ENCODE peak calls at places on chromosomes 12 and 14, in six cellular contexts. A is HepG2, H is A549, B is K562, O is GM12878, T is upper lobe of left lung. C is an unnamed sample.

GRCh38 chr14:90815567-90815816 is 738 bp downstream of the TTC7B start:
- ATAC-seq in T (no peak), A (no peak), B (peak), H (no peak), O (no peak), C (no peak)

GRCh38 chr14:78142994-78143393 is 27.2 kb upstream of the NRXN3 start:
- ATAC-seq in B (no peak), A (no peak), T (no peak), O (no peak), H (peak), C (no peak)

GRCh38 chr12:55816876-55817351 is 610 bp downstream of the SARNP start:
- ATAC-seq in T (no peak), O (no peak), B (peak), H (peak), A (peak), C (no peak)

GRCh38 chr12:103556890-103557667 is 30.0 kb upstream of the STAB2 start:
- ATAC-seq in B (no peak), T (no peak), O (no peak), A (no peak), H (no peak), C (peak)

GRCh38 chr12:3869448-3869847 is 3.8 kb downstream of the PARP11 start:
- ATAC-seq in H (no peak), O (no peak), T (no peak), A (no peak), B (no peak), C (no peak)

GRCh38 chr14:64637735-64638473 is 66.3 kb upstream of the PLEKHG3 start:
- ATAC-seq in O (no peak), T (no peak), H (no peak), B (no peak), A (no peak), C (no peak)

GRCh38 chr14:90406384-90406798 is 9.6 kb downstream of the CALM1 start:
- ATAC-seq in O (peak), H (no peak), A (peak), T (no peak), B (peak), C (no peak)

GRCh38 chr14:23351681-23352505 is 794 bp downstream of the SLC22A17 start:
- ATAC-seq in T (no peak), A (peak), B (peak), O (no peak), H (peak), C (peak)

GRCh38 chr12:6833189-6833890 is 5.1 kb downstream of the P3H3 start:
- ATAC-seq in T (no peak), H (no peak), B (no peak), A (no peak), O (no peak), C (no peak)

GRCh38 chr12:123089631-123090353 is 61.1 kb downstream of the PITPNM2 start:
- ATAC-seq in O (no peak), A (peak), B (peak), T (no peak), H (peak), C (no peak)

GRCh38 chr14:105376521-105377440 is 21.6 kb upstream of the TEX22 start:
- ATAC-seq in A (peak), O (no peak), T (peak), B (peak), H (peak), C (no peak)

GRCh38 chr14:55191881-55192616 is 664 bp upstream of the DLGAP5 start:
- ATAC-seq in B (peak), A (peak), O (peak), T (no peak), H (peak), C (peak)

DNA sequence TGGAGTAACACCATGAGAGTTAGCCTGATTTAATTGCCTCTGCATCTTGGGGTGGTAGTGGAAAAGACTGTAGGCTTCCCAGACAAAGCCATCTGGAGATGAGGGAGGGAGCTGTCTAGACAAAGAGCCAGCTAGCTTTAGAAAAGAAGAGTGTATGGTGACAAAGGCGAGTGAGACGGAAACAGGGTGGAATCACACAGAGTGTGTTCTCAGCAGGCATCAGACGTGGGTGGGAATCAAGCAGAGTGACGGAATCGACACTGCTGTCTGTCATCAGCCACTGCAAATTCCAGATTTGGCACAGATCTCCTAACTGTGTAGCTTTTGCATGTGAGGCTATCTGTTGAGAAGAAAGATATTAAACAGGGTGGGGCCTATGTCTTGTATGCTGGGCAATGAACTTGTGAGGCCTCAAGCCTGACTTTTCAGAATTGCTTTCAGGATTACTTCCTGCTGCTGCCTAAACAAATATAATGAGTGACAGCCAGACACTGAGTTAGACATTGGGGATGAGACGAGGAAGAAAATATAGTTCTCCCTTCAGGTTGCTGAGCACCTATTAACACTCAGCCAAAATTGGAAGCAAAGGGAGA is 236.5 kb upstream of the GRIP1 start:
- ATAC-seq in A (no peak), T (no peak), H (no peak), B (no peak), O (no peak), C (no peak)
- TF ChIP-seq EP300 in A (no peak), T (no peak), H (no peak), B (no peak), O (no peak), C (no peak)

GRCh38 chr14:92956961-92957360 is 34.0 kb downstream of the CHGA start:
- ATAC-seq in T (no peak), H (no peak), B (no peak), A (no peak), O (no peak), C (no peak)
- H3K4me3 ChIP-seq in T (no peak), H (no peak), B (no peak), A (no peak), O (no peak), C (no peak)

GRCh38 chr12:47754881-47755280 is 3.8 kb downstream of the RAPGEF3 start:
- ATAC-seq in T (peak), A (no peak), H (no peak), B (no peak), O (peak), C (no peak)

GRCh38 chr12:47754126-47754525 is 4.6 kb downstream of the RAPGEF3 start:
- ATAC-seq in O (no peak), B (no peak), H (no peak), A (no peak), T (no peak), C (no peak)

GRCh38 chr12:47757360-47757839 is 1.3 kb downstream of the RAPGEF3 start:
- ATAC-seq in A (no peak), O (no peak), B (no peak), T (no peak), H (no peak), C (no peak)

GRCh38 chr12:47757840-47758583 is 668 bp downstream of the RAPGEF3 start:
- ATAC-seq in B (no peak), T (peak), A (peak), O (no peak), H (peak), C (no peak)

GRCh38 chr12:47755655-47756562 is 2.8 kb downstream of the RAPGEF3 start:
- ATAC-seq in O (peak), H (no peak), A (no peak), T (no peak), B (no peak), C (no peak)
- H3K27ac ChIP-seq in O (peak), H (no peak), A (no peak), T (peak), B (no peak), C (peak)

DNA sequence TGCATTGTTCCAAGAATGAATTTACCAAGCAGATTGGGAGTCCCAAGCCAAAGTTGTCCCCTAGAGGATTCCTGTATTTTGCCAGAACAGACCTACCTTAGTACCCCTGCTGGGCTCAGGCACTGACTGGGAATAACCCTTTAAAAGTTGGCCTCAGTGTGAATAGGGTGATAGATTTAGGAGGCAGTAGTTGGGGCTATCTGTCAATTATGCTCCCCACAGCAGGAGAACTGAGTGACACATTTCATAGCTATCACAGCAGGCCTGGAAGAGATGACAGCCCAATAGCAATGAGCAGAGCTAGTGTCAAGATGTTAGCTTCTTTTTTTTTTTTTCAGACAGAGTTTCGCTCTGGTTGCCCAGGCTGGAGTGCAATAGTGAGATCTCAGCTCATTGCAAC is 14.3 kb upstream of the LRP6 start:
- ATAC-seq in T (no peak), A (no peak), H (no peak), O (no peak), B (no peak), C (no peak)
- TF ChIP-seq EP300 in T (no peak), A (no peak), H (no peak), O (no peak), B (no peak), C (no peak)

DNA sequence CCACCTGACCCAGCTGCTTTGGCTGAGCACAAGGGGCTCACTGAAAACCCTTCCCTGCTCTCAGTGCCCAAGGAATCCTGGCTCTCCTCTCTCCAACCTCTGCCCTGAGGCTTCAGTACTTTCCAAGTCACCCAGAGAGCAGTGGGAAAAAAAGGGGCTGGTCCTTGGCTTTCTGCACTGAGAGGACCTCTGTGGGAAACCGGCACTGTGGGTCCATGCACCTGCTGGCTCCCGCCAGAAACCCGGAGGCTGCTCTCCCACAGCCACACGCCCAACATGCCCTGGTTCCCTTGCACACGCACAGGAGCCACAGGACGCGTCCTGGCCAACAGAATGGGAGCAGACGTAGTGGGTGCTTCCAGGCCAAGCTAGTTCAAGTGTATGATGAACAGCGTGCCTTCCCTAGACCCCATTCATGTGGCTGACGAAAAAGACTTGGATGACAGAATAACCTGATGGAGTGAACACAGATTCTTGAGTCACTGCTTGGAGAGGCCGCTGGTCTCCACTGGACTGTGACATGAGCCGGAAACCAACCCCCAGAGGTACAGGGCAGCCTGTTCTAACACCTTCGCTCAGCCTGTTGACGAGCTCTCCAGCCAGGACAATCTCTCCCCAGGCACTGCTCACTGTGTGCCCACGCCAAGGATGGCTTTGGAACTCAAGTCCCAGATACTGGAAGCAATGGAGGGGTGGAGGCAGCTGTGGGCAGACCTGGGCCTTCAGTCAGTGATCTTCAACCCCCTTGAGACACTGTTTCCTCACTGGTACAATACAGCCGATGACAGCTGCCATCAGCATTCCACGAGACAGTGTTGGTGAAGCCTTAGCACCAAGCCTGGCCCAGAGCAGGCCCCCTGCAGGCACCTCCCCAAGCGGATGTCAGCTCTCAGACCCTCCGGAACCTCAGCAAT is 87.7 kb downstream of the ITPK1 start:
- ATAC-seq in T (no peak), A (no peak), B (no peak), H (no peak), O (no peak), C (no peak)
- H3K4me3 ChIP-seq in T (no peak), A (no peak), B (no peak), H (no peak), O (no peak), C (no peak)

GRCh38 chr14:69263364-69263763 is 3.4 kb downstream of the GALNT16 start:
- ATAC-seq in A (no peak), O (no peak), B (no peak), T (no peak), H (no peak), C (peak)

GRCh38 chr14:69261761-69262331 is 1.9 kb downstream of the GALNT16 start:
- ATAC-seq in H (peak), O (peak), B (peak), T (no peak), A (peak), C (no peak)

GRCh38 chr14:69263771-69264170 is 3.8 kb downstream of the GALNT16 start:
- ATAC-seq in A (no peak), B (no peak), H (no peak), T (no peak), O (no peak), C (no peak)

GRCh38 chr14:69260979-69261605 is 1.1 kb downstream of the GALNT16 start:
- ATAC-seq in B (peak), O (peak), H (peak), A (peak), T (no peak), C (peak)

DNA sequence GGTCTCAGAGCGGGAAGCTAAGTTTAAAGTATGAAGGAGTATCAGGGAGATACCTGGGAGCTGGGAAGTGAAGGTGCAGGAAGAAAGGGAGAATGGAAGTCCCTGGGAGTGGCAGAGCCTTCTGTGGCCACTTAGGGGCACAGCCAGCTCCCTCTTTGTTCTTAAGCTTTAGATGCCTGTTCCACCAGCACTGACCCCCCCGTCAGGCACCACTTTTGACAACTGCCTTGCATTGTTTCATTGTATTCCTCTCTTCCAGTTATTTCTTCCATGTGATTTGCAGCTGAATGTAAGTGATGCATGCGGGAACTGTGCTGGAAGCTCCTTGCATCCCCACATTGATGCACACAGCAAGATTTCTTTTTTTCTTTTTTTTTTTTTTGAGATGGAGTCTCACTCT is 2.6 kb downstream of the GALNT16 start:
- ATAC-seq in T (no peak), O (no peak), B (no peak), H (no peak), A (no peak), C (no peak)
- H3K27ac ChIP-seq in T (no peak), O (no peak), B (no peak), H (no peak), A (no peak), C (peak)

DNA sequence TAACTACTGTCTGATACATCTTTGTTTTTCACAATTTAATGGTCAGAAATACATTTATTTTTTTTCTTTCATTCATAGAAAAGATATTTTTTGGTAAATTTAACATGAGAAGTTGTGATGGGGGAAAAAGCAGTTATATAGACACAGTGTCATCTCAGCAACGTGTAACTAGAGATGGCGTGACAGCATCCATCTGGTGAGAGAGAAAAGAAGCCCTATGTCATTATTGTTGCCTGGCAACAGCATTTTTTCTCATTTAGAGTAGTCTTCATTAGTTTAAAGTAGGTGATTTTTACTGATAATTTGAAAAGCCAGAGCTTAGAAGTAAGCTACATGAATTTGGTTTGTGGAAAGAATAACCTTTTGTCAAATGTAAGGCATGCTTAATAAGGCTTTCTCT is 128.5 kb downstream of the ACSS3 start:
- ATAC-seq in T (no peak), B (no peak), H (no peak), O (no peak), A (no peak), C (no peak)
- TF ChIP-seq EP300 in T (no peak), B (no peak), H (no peak), O (no peak), A (no peak), C (no peak)

GRCh38 chr12:1284611-1285010 is 293.6 kb downstream of the ERC1 start:
- ATAC-seq in H (no peak), T (no peak), O (no peak), A (no peak), B (no peak), C (no peak)

GRCh38 chr12:1289371-1290155 is 298.5 kb downstream of the ERC1 start:
- ATAC-seq in H (no peak), O (no peak), B (no peak), T (peak), A (no peak), C (no peak)

GRCh38 chr12:1281683-1282366 is 290.8 kb downstream of the ERC1 start:
- ATAC-seq in T (no peak), B (peak), O (no peak), A (no peak), H (no peak), C (no peak)

GRCh38 chr12:1282670-1283361 is 291.8 kb downstream of the ERC1 start:
- ATAC-seq in H (no peak), A (no peak), B (no peak), O (no peak), T (no peak), C (peak)

GRCh38 chr12:1287446-1287975 is 296.5 kb downstream of the ERC1 start:
- ATAC-seq in H (no peak), O (no peak), T (no peak), A (no peak), B (no peak), C (no peak)
- H3K4me3 ChIP-seq in H (no peak), O (no peak), T (no peak), A (no peak), B (no peak), C (no peak)

GRCh38 chr14:68394719-68395117 is 398.1 kb downstream of the ZFP36L1 start:
- ATAC-seq in B (no peak), T (no peak), H (no peak), A (no peak), O (no peak), C (no peak)
- H3K27ac ChIP-seq in B (no peak), T (peak), H (no peak), A (no peak), O (no peak), C (peak)